ENCODE peak calls at places on chromosomes 4 and X, in ten cellular contexts. S is A549, K is tibial nerve, U is sigmoid colon, G is ovary, D is stomach, C is HepG2, V is K562, L is SK-N-SH, F is suprapubic skin. N is an unnamed sample.

GRCh38 chr4:150236626-150237025 is 158.4 kb downstream of the DCLK2 start:
- DNase-seq in C (no peak), U (no peak), F (no peak), K (no peak), L (no peak), S (no peak), G (no peak), V (no peak), D (no peak), N (no peak)

GRCh38 chr4:99968330-99968729 is 18.3 kb upstream of the H2AZ1 start:
- DNase-seq in S (no peak), L (no peak), V (no peak), F (no peak), G (no peak), C (no peak), K (no peak), U (no peak), D (no peak), N (no peak)

GRCh38 chr4:176920694-176921093 is 128.0 kb upstream of the VEGFC start:
- DNase-seq in G (no peak), F (no peak), K (no peak), V (no peak), L (no peak), D (no peak), C (no peak), U (no peak), S (no peak), N (no peak)

GRCh38 chrX:22628275-22628674 is 355.6 kb downstream of the CBLL2 start:
- DNase-seq in L (no peak), U (no peak), K (no peak), S (no peak), D (no peak), F (no peak), G (no peak), V (no peak), C (no peak), N (no peak)

GRCh38 chrX:30521440-30522182 is 56.0 kb downstream of the TASL start:
- DNase-seq in D (no peak), U (no peak), V (no peak), G (no peak), K (no peak), C (no peak), F (no peak), S (no peak), L (no peak), N (no peak)

GRCh38 chr4:187608001-187608421 is 387.6 kb upstream of the ZFP42 start:
- DNase-seq in S (no peak), G (no peak), D (no peak), L (no peak), U (no peak), C (no peak), F (no peak), V (no peak), K (no peak), N (no peak)

GRCh38 chrX:105662248-105662647 is 160.1 kb upstream of the NRK start:
- DNase-seq in G (no peak), S (no peak), L (no peak), U (no peak), D (no peak), K (no peak), V (no peak), C (no peak), F (no peak), N (no peak)

GRCh38 chr4:114225462-114225861 is 246.0 kb upstream of the ARSJ start:
- DNase-seq in L (peak; percentile 12), C (no peak), F (no peak), V (no peak), D (no peak), G (no peak), U (no peak), S (no peak), K (no peak), N (no peak)

GRCh38 chr4:78938868-78939666 is at the start of gene PAQR3:
- DNase-seq in C (peak; percentile 59), L (peak; percentile 97), F (peak; percentile 85), S (peak; percentile 72), D (peak; percentile 87), K (peak; percentile 74), U (peak; percentile 92), V (peak; percentile 95), G (peak; percentile 87), N (peak; percentile 87)

GRCh38 chr4:78938474-78938867 is 767 bp downstream of the PAQR3 start:
- DNase-seq in C (no peak), F (no peak), D (no peak), U (no peak), S (no peak), K (no peak), G (no peak), V (no peak), L (no peak), N (no peak)

GRCh38 chr4:78939667-78940008 is 400 bp upstream of the PAQR3 start:
- DNase-seq in K (no peak), F (no peak), D (no peak), S (no peak), C (no peak), G (no peak), U (no peak), L (peak; percentile 11), V (no peak), N (no peak)

GRCh38 chr4:78936989-78937388 is 2.2 kb downstream of the PAQR3 start:
- DNase-seq in F (no peak), C (no peak), G (no peak), S (no peak), U (no peak), L (no peak), K (no peak), D (no peak), V (no peak), N (no peak)

GRCh38 chr4:78937837-78938236 is 1.4 kb downstream of the PAQR3 start:
- DNase-seq in U (no peak), F (no peak), D (no peak), V (no peak), K (no peak), S (no peak), L (no peak), G (no peak), C (peak; percentile 9), N (no peak)
- H3K4me3 ChIP-seq in U (no peak overlapping the region), F (peak overlapping the region; percentile 96), D (no peak overlapping the region), V (peak overlapping the region; percentile 68), K (no peak overlapping the region), S (no peak overlapping the region), L (peak overlapping the region; percentile 81), G (peak overlapping the region; percentile 67), C (no peak overlapping the region), N (no peak overlapping the region)

GRCh38 chr4:15655223-15656037 is at the start of gene FBXL5:
- DNase-seq in L (peak; percentile 99), C (peak; percentile 56), V (peak; percentile 95), D (peak; percentile 84), K (peak; percentile 68), F (peak; percentile 81), S (peak; percentile 71), U (peak; percentile 87), G (peak; percentile 82), N (peak; percentile 97)

GRCh38 chr4:15656038-15656470 is 897 bp upstream of the FBXL5 start:
- DNase-seq in G (no peak), U (no peak), K (no peak), D (no peak), S (no peak), F (no peak), L (no peak), C (no peak), V (no peak), N (no peak)

GRCh38 chr4:15653864-15654391 is 1.2 kb downstream of the FBXL5 start:
- DNase-seq in F (no peak), C (peak; percentile 31), U (no peak), L (peak; percentile 54), D (no peak), S (no peak), V (peak; percentile 71), K (no peak), G (no peak), N (no peak)

GRCh38 chr4:15653430-15653829 is 1.7 kb downstream of the FBXL5 start:
- DNase-seq in L (no peak), D (no peak), C (no peak), V (no peak), U (no peak), S (no peak), K (no peak), F (no peak), G (no peak), N (no peak)

GRCh38 chr4:15654556-15655222 is 468 bp downstream of the FBXL5 start:
- DNase-seq in L (no peak), K (no peak), V (peak; percentile 60), G (peak; percentile 67), C (peak; percentile 15), F (peak; percentile 80), S (peak; percentile 21), U (peak; percentile 79), D (peak; percentile 46), N (no peak)
- TF ChIP-seq EP300 in L (no peak), K (no peak), V (no peak), G (no peak), C (no peak), F (no peak), S (no peak), U (no peak), D (no peak), N (no peak)

GRCh38 chr4:24070117-24070516 is 180.3 kb upstream of the PPARGC1A start:
- DNase-seq in D (no peak), C (peak; percentile 1), S (no peak), F (no peak), K (no peak), U (no peak), L (no peak), V (no peak), G (no peak), N (no peak)

GRCh38 chr4:24067367-24067766 is 177.5 kb upstream of the PPARGC1A start:
- DNase-seq in V (no peak), C (no peak), K (no peak), U (no peak), D (no peak), G (no peak), S (no peak), F (no peak), L (no peak), N (no peak)

GRCh38 chr4:24071612-24072372 is 181.9 kb upstream of the PPARGC1A start:
- DNase-seq in K (no peak), G (no peak), F (no peak), V (no peak), U (no peak), S (no peak), D (no peak), L (no peak), C (no peak), N (no peak)

GRCh38 chr4:24065974-24066373 is 176.1 kb upstream of the PPARGC1A start:
- DNase-seq in U (no peak), C (no peak), S (no peak), V (no peak), F (no peak), D (no peak), L (no peak), K (no peak), G (no peak), N (no peak)

DNA sequence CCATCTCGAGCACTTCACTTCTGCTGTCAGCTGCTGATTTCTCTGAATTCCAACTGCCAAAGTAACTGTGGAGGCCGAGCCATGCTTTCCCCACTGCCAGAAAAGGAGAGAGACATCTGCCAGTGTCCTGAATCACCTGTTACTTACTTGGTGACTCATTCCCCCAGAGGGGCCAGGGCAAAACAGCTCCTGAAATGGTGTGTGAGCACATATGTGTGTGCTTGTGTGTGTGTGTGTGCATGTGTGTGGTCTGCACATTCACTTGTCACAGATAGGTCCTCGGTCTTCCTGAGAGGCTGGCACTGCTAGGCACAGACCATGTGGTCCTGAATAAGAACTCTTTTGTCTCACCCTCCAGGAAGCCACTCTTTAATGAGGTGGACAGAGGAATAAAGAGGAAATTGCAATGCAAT is 177.9 kb upstream of the PPARGC1A start:
- DNase-seq in F (no peak), C (no peak), G (no peak), D (no peak), L (no peak), K (peak; percentile 14), S (no peak), V (no peak), U (no peak), N (no peak)
- H3K4me3 ChIP-seq in F (no peak overlapping the region), C (no peak overlapping the region), G (no peak overlapping the region), D (no peak overlapping the region), L (no peak overlapping the region), K (no peak overlapping the region), S (no peak overlapping the region), V (no peak overlapping the region), U (no peak overlapping the region), N (no peak overlapping the region)

GRCh38 chr4:64200001-64200555 is 209.2 kb downstream of the TECRL start:
- DNase-seq in F (no peak), L (no peak), K (no peak), C (no peak), D (no peak), U (no peak), G (no peak), S (no peak), V (no peak), N (no peak)
- TF ChIP-seq EP300 in F (no peak), L (no peak), K (no peak), C (no peak), D (no peak), U (no peak), G (no peak), S (no peak), V (no peak), N (no peak)